ENCODE peak calls at places on chromosomes 2 and 18, in seven cellular contexts. E is AG09319, M is adrenal gland, V is foreskin fibroblast, L is endothelial cell, O is Panc1, Z is fibroblast of pulmonary artery. K is an unnamed sample.

GRCh38 chr2:196601430-196602306 is 37.8 kb upstream of the CCDC150 start:
- DNase-seq in L (no peak), Z (peak), M (peak), E (peak), O (peak), V (peak), K (no peak)

GRCh38 chr2:55033076-55033742 is 17.0 kb downstream of the RTN4 start:
- DNase-seq in M (no peak), L (no peak), E (no peak), O (no peak), Z (no peak), V (no peak), K (no peak)

GRCh38 chr2:219000569-219000960 is 7.3 kb upstream of the CRYBA2 start:
- DNase-seq in Z (no peak), M (no peak), E (no peak), O (no peak), L (no peak), V (no peak), K (no peak)

GRCh38 chr2:113886479-113887383 is 3.2 kb upstream of the ACTR3 start:
- DNase-seq in E (no peak), Z (peak), O (no peak), L (no peak), M (peak), V (peak), K (peak)

GRCh38 chr18:32909798-32910561 is 137.2 kb upstream of the KLHL14 start:
- DNase-seq in V (no peak), L (no peak), Z (no peak), O (no peak), M (no peak), E (no peak), K (no peak)

GRCh38 chr2:127165539-127165935 is 54.6 kb downstream of the CYP27C1 start:
- DNase-seq in L (no peak), O (no peak), E (no peak), Z (no peak), V (no peak), M (no peak), K (peak)

GRCh38 chr2:238425979-238426567 is 654 bp upstream of the ASB1 start:
- DNase-seq in L (no peak), E (no peak), M (no peak), Z (peak), O (no peak), V (peak), K (no peak)

GRCh38 chr2:9758741-9759140 is 84.5 kb upstream of the TAF1B start:
- DNase-seq in O (no peak), V (no peak), M (no peak), E (no peak), L (no peak), Z (no peak), K (no peak)

GRCh38 chr2:219443016-219443696 is 8.5 kb downstream of the SPEG start:
- DNase-seq in L (no peak), O (no peak), Z (no peak), E (no peak), M (no peak), V (no peak), K (no peak)

GRCh38 chr2:86360781-86361180 is 23.4 kb upstream of the REEP1 start:
- DNase-seq in V (no peak), M (no peak), E (no peak), O (no peak), L (no peak), Z (no peak), K (no peak)

GRCh38 chr2:42045956-42046748 is 1.7 kb upstream of the PKDCC start:
- DNase-seq in V (peak), E (no peak), M (no peak), Z (no peak), O (no peak), L (no peak), K (no peak)

DNA sequence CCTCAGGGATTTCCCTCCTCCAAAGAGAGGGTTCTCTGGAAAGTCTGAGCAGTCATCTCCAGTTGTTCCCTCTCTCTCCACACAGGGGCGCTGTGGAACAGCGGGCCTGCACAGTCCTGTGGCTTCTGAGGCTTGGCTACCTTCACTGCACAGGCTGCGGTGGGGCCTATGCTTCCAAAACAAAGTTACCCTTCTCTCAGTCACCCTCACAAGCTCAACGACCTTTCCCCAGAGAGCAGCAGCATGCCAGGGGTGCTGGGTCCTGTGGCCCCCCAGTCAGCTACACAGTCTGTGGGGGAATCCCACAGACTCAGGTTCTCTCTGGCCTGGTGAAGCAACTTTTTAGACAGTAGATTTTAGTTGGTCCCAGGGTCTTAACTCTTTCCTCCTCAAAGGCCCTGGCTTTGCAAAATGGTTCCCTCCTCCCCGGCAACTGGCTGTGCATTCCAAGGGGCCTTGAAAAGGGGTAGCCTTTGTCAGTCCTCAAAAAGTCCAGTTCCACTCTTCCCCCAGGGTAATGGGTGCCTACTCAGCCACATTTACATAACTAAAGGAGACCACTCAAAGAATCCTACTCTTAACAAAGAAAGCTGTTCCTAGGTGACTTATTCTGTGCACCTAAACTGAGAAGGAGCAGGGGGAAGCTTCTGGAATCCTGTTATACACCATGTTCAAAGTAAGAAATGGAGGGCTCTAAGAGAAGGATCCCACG is 14.9 kb downstream of the B3GNT7 start:
- DNase-seq in E (no peak), V (no peak), L (no peak), Z (no peak), M (no peak), O (no peak), K (no peak)
- TF ChIP-seq CTCF in E (peak), V (peak), L (peak), Z (peak), M (no peak), O (peak), K (peak)

GRCh38 chr2:1839066-1839756 is 94.9 kb upstream of the PXDN start:
- DNase-seq in Z (no peak), E (no peak), L (no peak), M (no peak), O (no peak), V (no peak), K (no peak)
- TF ChIP-seq CTCF in Z (no peak), E (no peak), L (no peak), M (no peak), O (no peak), V (no peak), K (no peak)

DNA sequence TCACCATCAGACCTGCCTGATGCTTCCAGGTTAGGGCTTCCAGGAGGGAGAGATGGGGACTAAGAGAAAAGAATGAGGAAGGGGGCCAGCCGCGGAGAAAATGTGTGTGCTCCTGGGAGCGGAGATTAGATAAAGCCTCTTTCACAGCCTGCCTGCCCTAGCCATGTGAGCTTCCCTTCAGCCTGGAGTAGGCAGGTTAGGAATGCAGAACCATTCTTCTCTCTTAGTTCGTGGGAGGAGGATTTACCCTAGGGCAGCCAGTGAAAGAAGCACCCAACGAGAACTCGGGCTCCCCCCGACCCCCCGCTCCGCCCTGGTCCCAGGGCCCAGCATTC is 36.1 kb downstream of the POMC start:
- DNase-seq in E (no peak), V (no peak), O (no peak), M (no peak), L (no peak), Z (peak), K (no peak)
- TF ChIP-seq CTCF in E (no peak), V (no peak), O (no peak), M (no peak), L (no peak), Z (no peak), K (no peak)

DNA sequence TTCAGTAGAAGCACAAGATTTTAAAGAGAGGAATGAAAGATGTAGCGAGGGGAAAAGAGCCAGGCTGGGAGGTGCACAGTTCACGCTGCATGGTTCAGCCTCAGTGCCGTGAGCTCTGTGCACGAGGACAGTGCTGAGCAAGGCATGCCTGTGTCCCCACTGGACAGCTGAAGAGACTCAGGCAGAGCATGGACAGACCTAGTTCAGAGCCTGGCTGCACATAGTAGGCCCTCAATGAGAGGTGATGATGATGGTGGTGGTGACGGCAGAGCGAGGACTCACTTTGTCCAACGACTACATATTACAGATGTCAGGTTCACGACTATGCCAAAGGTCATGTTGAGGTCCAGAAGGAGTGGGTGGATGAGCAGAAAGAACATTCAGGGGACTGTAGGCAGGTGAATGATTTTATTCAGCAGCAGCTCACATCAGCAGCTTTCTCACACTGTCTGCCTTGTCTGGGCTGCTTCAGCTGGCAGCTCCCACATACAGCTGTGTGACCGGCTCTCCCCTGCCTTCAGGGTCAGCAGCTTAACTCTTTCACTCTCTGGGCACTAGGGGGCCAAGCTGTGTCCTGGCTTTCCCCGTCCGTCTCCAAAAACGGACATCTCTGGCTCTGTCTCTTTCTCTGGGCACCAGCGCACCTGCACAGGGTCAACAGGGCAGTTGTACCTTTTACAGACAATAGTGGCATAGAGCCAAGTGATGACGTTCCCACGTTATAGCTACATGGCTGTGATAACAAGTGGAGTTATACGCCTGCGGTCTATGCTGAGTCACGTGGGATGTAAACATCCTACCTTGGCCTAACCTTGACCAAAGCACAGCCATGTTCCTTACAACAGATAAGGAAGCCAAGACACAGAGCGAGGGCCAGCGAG is 128.8 kb upstream of the MSH6 start:
- DNase-seq in E (no peak), Z (peak), V (no peak), O (no peak), M (peak), L (peak), K (no peak)
- TF ChIP-seq CTCF in E (peak), Z (peak), V (peak), O (peak), M (no peak), L (peak), K (no peak)

DNA sequence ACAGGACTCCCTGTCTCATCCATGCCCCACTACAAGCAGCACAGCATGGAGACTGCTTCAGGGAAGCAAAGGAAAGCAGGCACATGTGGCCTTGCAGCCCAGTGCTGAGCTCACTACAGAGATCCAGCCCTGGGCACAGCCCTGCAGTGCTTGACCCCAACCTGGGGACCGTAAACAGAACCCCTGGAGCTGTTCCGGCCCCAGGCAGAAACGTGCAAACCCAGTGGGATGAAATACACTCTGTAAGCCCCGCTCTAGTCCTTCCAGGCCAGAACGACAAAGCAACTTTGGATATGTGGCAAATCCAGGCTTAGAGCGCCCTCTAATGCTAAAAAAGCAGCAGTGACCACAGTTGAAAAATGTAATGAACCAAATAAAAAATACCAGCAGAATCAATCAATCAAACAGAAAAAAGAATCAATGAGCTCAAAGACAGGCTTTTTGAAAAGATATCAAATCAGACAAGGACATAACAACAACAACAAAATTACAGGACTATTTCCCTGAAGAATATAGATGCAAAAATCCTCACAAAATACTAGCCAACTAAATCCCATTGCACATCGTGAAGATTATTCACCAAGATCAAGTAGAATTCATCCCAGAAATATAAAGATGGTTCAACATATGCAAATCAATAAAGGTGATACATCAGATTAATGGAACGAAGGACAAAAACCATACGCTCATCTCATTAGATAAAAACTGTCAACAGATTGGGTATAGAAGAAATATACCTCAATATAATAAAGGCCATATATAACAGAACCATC is 45.6 kb downstream of the ZNF519 start:
- DNase-seq in L (peak), Z (peak), V (peak), O (no peak), M (peak), E (peak), K (no peak)
- TF ChIP-seq CTCF in L (peak), Z (peak), V (peak), O (peak), M (peak), E (peak), K (peak)

DNA sequence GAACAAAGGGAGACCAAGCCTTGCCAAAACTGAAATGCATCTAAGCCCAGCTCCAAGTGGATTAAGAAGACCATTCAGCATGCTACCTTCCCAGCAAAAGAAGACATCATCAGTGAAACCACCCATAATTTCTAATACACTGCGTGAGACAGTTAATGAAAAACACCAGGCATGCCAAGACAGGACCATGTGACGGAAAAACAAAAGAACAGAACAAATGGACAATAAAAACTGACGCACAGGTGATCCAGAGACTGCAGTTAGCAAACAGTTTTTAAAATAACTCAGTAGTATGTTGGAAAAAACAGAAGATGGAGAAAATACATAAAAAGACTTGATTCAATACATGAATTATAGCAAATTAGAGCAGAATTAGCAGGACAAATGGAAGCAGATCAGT is 15.3 kb downstream of the FAM168B start:
- DNase-seq in V (no peak), M (no peak), Z (no peak), L (no peak), O (no peak), E (no peak), K (no peak)
- TF ChIP-seq CTCF in V (no peak), M (no peak), Z (no peak), L (no peak), O (no peak), E (no peak), K (no peak)

GRCh38 chr2:100006516-100006915 is 135.9 kb downstream of the AFF3 start:
- DNase-seq in E (no peak), L (no peak), M (no peak), O (no peak), V (no peak), Z (no peak), K (no peak)

GRCh38 chr2:100012575-100012974 is 129.8 kb downstream of the AFF3 start:
- DNase-seq in V (peak), Z (no peak), O (no peak), E (no peak), L (no peak), M (no peak), K (no peak)

GRCh38 chr2:100011272-100011711 is 131.1 kb downstream of the AFF3 start:
- DNase-seq in L (no peak), V (peak), M (no peak), Z (peak), E (peak), O (no peak), K (no peak)

GRCh38 chr2:100008960-100009359 is 133.4 kb downstream of the AFF3 start:
- DNase-seq in Z (peak), M (no peak), E (peak), V (peak), L (no peak), O (no peak), K (no peak)

GRCh38 chr2:100009743-100010142 is 132.6 kb downstream of the AFF3 start:
- DNase-seq in E (no peak), L (no peak), O (no peak), V (no peak), M (no peak), Z (no peak), K (no peak)
- TF ChIP-seq CTCF in E (no peak), L (no peak), O (no peak), V (no peak), M (no peak), Z (no peak), K (no peak)

GRCh38 chr18:48296581-48296980 is 112.6 kb downstream of the ZBTB7C start:
- DNase-seq in O (no peak), Z (no peak), V (no peak), M (no peak), E (no peak), L (no peak), K (no peak)

GRCh38 chr18:48293954-48294893 is 115.0 kb downstream of the ZBTB7C start:
- DNase-seq in Z (no peak), E (no peak), O (no peak), M (peak), L (no peak), V (no peak), K (no peak)

GRCh38 chr18:48294894-48295585 is 114.1 kb downstream of the ZBTB7C start:
- DNase-seq in O (no peak), M (no peak), Z (no peak), V (peak), L (no peak), E (no peak), K (no peak)

GRCh38 chr18:48297139-48297538 is 112.0 kb downstream of the ZBTB7C start:
- DNase-seq in E (no peak), V (no peak), Z (no peak), O (no peak), L (no peak), M (no peak), K (no peak)

DNA sequence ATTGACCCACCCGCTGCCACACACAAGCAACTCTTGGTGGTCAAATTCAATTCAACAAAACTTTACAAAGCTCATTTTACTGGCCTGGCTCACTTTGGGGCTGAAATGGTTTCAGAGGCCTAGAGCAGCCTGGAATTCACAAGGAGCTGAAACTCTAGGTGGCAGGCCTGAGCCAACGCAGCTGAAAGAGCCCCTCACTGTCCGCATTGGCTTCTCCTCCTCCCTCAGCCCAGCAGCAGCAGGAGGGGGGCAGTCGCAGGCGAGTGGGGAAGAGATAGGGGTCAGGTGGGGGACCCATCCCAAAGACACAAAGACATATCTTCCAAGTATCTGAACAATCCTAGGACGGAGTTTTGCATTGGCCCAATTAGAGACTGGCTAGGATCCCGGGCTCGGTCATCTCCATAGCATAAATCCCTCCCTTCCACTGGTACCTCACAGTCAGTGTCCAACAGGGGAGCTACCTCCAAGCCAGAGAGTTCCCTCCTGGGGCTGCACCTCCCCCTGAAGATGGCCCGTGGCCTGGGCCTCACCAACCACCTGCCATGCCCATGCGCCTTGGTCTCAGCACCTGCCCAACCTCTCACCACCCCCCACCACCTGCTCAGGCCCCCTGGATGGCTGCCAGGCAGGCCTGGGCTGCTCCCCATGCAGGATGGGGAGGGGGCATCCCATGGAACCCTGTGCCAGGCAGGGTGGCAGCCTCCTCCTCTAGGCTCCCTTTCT is 113.4 kb downstream of the ZBTB7C start:
- DNase-seq in O (no peak), L (peak), M (no peak), V (no peak), E (no peak), Z (peak), K (no peak)
- TF ChIP-seq CTCF in O (no peak), L (no peak), M (peak), V (peak), E (peak), Z (peak), K (no peak)

DNA sequence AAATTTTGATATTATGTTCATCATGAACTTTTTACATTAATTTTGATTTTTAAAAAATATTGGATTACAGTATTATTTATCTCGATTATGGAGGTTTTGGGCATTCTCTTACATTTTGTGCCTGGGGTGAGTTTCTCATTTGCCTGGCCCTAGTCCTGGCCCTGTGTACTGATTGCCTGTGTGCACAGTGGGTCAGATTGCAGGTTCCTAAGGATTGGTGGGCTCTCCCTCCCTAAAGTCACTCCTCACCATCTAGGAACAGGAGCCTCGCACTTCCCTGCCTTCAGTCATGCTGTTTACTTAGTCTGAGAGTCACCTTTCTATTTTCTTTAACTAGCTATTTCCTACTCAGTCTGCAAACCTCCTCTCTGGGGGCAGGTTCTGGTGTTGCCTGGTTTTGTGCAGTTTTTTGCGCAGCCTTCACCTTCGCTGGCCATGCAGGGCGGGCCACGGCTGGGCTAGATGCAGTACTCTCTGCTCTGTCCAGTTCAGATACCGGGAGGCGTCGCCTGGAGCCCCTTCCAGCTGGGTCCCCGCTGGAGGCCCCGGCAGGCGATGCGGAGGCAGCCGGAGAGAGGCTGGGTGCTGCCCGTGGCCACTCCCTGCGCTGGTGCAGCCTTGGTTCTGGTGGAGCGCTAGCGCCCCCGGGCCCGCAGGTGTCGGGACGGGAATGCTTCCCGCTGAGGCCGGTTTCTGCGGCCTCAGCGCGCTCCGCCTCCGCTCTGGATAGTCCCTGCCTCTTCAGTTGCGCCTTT is 23.3 kb upstream of the MC5R start:
- DNase-seq in E (no peak), O (no peak), V (peak), Z (peak), L (peak), M (peak), K (no peak)
- TF ChIP-seq CTCF in E (peak), O (peak), V (peak), Z (peak), L (no peak), M (peak), K (peak)

GRCh38 chr18:76528477-76529432 is 33.7 kb upstream of the ZNF516 start:
- DNase-seq in V (peak), E (peak), O (no peak), M (peak), L (peak), Z (peak), K (no peak)
- TF ChIP-seq CTCF in V (no peak), E (peak), O (no peak), M (no peak), L (no peak), Z (no peak), K (no peak)